ENCODE peak calls at places on chromosomes 3 and 15, in seven cellular contexts. One of them, this sample, is unnamed.

GRCh38 chr3:126245811-126246727 is 65.7 kb upstream of the ALDH1L1 start:
- DNase-seq in AG08396: peak; percentile 47
- DNase-seq in ELR: peak; percentile 70
- DNase-seq in non-pigmented ciliary epithelial cell: no peak
- DNase-seq in stimulated activated CD8-positive, alpha-beta memory T cell treated with anti-CD3 and anti-CD28 coated beads, Interleukin-15, amount 100 ng/mL, for 24 hours: no peak
- DNase-seq in GM06990: no peak
- DNase-seq in activated CD8-positive, alpha-beta memory T cell treated with anti-CD3 and anti-CD28 coated beads, Interleukin-2, amount 50 U/mL, for 4 hours: no peak
- DNase-seq in this sample: no peak

GRCh38 chr3:66520716-66521115 is 19.9 kb upstream of the LRIG1 start:
- DNase-seq in AG08396: no peak
- DNase-seq in ELR: no peak
- DNase-seq in non-pigmented ciliary epithelial cell: peak; percentile 46
- DNase-seq in stimulated activated CD8-positive, alpha-beta memory T cell treated with anti-CD3 and anti-CD28 coated beads, Interleukin-15, amount 100 ng/mL, for 24 hours: no peak
- DNase-seq in GM06990: no peak
- DNase-seq in activated CD8-positive, alpha-beta memory T cell treated with anti-CD3 and anti-CD28 coated beads, Interleukin-2, amount 50 U/mL, for 4 hours: no peak
- DNase-seq in this sample: no peak

GRCh38 chr15:90305932-90306331 is 40.5 kb downstream of the NGRN start:
- DNase-seq in AG08396: no peak
- DNase-seq in ELR: no peak
- DNase-seq in non-pigmented ciliary epithelial cell: no peak
- DNase-seq in stimulated activated CD8-positive, alpha-beta memory T cell treated with anti-CD3 and anti-CD28 coated beads, Interleukin-15, amount 100 ng/mL, for 24 hours: no peak
- DNase-seq in GM06990: no peak
- DNase-seq in activated CD8-positive, alpha-beta memory T cell treated with anti-CD3 and anti-CD28 coated beads, Interleukin-2, amount 50 U/mL, for 4 hours: no peak
- DNase-seq in this sample: no peak

GRCh38 chr3:125281411-125281810 is 68.9 kb upstream of the SLC12A8 start:
- DNase-seq in AG08396: no peak
- DNase-seq in ELR: no peak
- DNase-seq in non-pigmented ciliary epithelial cell: no peak
- DNase-seq in stimulated activated CD8-positive, alpha-beta memory T cell treated with anti-CD3 and anti-CD28 coated beads, Interleukin-15, amount 100 ng/mL, for 24 hours: no peak
- DNase-seq in GM06990: no peak
- DNase-seq in activated CD8-positive, alpha-beta memory T cell treated with anti-CD3 and anti-CD28 coated beads, Interleukin-2, amount 50 U/mL, for 4 hours: no peak
- DNase-seq in this sample: no peak

GRCh38 chr15:87639305-87640011 is 617.1 kb downstream of the NTRK3 start:
- DNase-seq in AG08396: no peak
- DNase-seq in ELR: peak; percentile 8
- DNase-seq in non-pigmented ciliary epithelial cell: no peak
- DNase-seq in stimulated activated CD8-positive, alpha-beta memory T cell treated with anti-CD3 and anti-CD28 coated beads, Interleukin-15, amount 100 ng/mL, for 24 hours: no peak
- DNase-seq in GM06990: no peak
- DNase-seq in activated CD8-positive, alpha-beta memory T cell treated with anti-CD3 and anti-CD28 coated beads, Interleukin-2, amount 50 U/mL, for 4 hours: no peak
- DNase-seq in this sample: no peak

GRCh38 chr3:52670621-52671521 is 14.8 kb downstream of the PBRM1 start:
- DNase-seq in AG08396: peak; percentile 84
- DNase-seq in ELR: peak; percentile 99
- DNase-seq in non-pigmented ciliary epithelial cell: peak; percentile 100
- DNase-seq in stimulated activated CD8-positive, alpha-beta memory T cell treated with anti-CD3 and anti-CD28 coated beads, Interleukin-15, amount 100 ng/mL, for 24 hours: no peak
- DNase-seq in GM06990: peak; percentile 62
- DNase-seq in activated CD8-positive, alpha-beta memory T cell treated with anti-CD3 and anti-CD28 coated beads, Interleukin-2, amount 50 U/mL, for 4 hours: no peak
- DNase-seq in this sample: no peak

GRCh38 chr3:130905551-130905950 is 11.7 kb downstream of the ATP2C1 start:
- DNase-seq in AG08396: peak; percentile 15
- DNase-seq in ELR: peak; percentile 66
- DNase-seq in non-pigmented ciliary epithelial cell: no peak
- DNase-seq in stimulated activated CD8-positive, alpha-beta memory T cell treated with anti-CD3 and anti-CD28 coated beads, Interleukin-15, amount 100 ng/mL, for 24 hours: no peak
- DNase-seq in GM06990: no peak
- DNase-seq in activated CD8-positive, alpha-beta memory T cell treated with anti-CD3 and anti-CD28 coated beads, Interleukin-2, amount 50 U/mL, for 4 hours: no peak
- DNase-seq in this sample: no peak

GRCh38 chr3:171904829-171905228 is 61.7 kb downstream of the TMEM212 start:
- DNase-seq in AG08396: peak; percentile 22
- DNase-seq in ELR: no peak
- DNase-seq in non-pigmented ciliary epithelial cell: no peak
- DNase-seq in stimulated activated CD8-positive, alpha-beta memory T cell treated with anti-CD3 and anti-CD28 coated beads, Interleukin-15, amount 100 ng/mL, for 24 hours: no peak
- DNase-seq in GM06990: no peak
- DNase-seq in activated CD8-positive, alpha-beta memory T cell treated with anti-CD3 and anti-CD28 coated beads, Interleukin-2, amount 50 U/mL, for 4 hours: no peak
- DNase-seq in this sample: no peak

GRCh38 chr15:31016446-31016915 is 25.1 kb upstream of the MTMR10 start:
- DNase-seq in AG08396: no peak
- DNase-seq in ELR: peak; percentile 37
- DNase-seq in non-pigmented ciliary epithelial cell: peak; percentile 34
- DNase-seq in stimulated activated CD8-positive, alpha-beta memory T cell treated with anti-CD3 and anti-CD28 coated beads, Interleukin-15, amount 100 ng/mL, for 24 hours: no peak
- DNase-seq in GM06990: no peak
- DNase-seq in activated CD8-positive, alpha-beta memory T cell treated with anti-CD3 and anti-CD28 coated beads, Interleukin-2, amount 50 U/mL, for 4 hours: no peak
- DNase-seq in this sample: no peak

This sample was measured in activated gamma-delta T cell treated with Interleukin-2 at 50 U/mL for 16 hours.